ENCODE peak calls at places on chromosome 13, in eight cellular contexts. C, U, A, Z, Q, S, R and G are unnamed samples.
A peak's percentile ranks its signal among the peaks of the same experiment; 100 is the strongest.

GRCh38 chr13:21074601-21075302 is 13.4 kb upstream of the LATS2 start:
- DNase-seq in C (peak; percentile 63), U (peak; percentile 80), A (peak; percentile 32), Z (no peak), Q (no peak), S (peak; percentile 55), R (no peak), G (peak; percentile 71)

GRCh38 chr13:28636677-28637317 is 22.1 kb upstream of the POMP start:
- DNase-seq in C (peak; percentile 60), U (peak; percentile 61), A (peak; percentile 75), Z (peak; percentile 35), Q (no peak), S (no peak), R (peak; percentile 49), G (peak; percentile 76)

GRCh38 chr13:112133489-112134149 is 66.7 kb downstream of the SOX1 start:
- DNase-seq in C (no peak), U (no peak), A (no peak), Z (no peak), Q (no peak), S (no peak), R (no peak), G (no peak)

GRCh38 chr13:23739597-23739996 is 149.6 kb downstream of the MIPEP start:
- DNase-seq in C (no peak), U (peak; percentile 47), A (no peak), Z (no peak), Q (no peak), S (no peak), R (no peak), G (no peak)

GRCh38 chr13:19810151-19810550 is 27.4 kb upstream of the PSPC1 start:
- DNase-seq in C (no peak), U (no peak), A (no peak), Z (no peak), Q (no peak), S (no peak), R (no peak), G (no peak)

GRCh38 chr13:75803175-75803611 is 167.1 kb downstream of the LMO7 start:
- DNase-seq in C (peak; percentile 3), U (peak; percentile 36), A (no peak), Z (no peak), Q (no peak), S (no peak), R (no peak), G (no peak)

GRCh38 chr13:40648841-40649240 is 17.6 kb downstream of the FOXO1 start:
- DNase-seq in C (no peak), U (no peak), A (no peak), Z (no peak), Q (no peak), S (no peak), R (no peak), G (no peak)

GRCh38 chr13:113616281-113616906 is 31.8 kb downstream of the TFDP1 start:
- DNase-seq in C (no peak), U (no peak), A (peak; percentile 40), Z (no peak), Q (no peak), S (no peak), R (no peak), G (no peak)

GRCh38 chr13:61286148-61286745 is 129.4 kb downstream of the PCDH20 start:
- DNase-seq in C (no peak), U (no peak), A (no peak), Z (no peak), Q (no peak), S (no peak), R (no peak), G (no peak)

GRCh38 chr13:65917731-65918130 is 1312.4 kb downstream of the PCDH9 start:
- DNase-seq in C (no peak), U (no peak), A (no peak), Z (no peak), Q (no peak), S (no peak), R (no peak), G (no peak)

GRCh38 chr13:33445024-33445423 is 159.5 kb upstream of the STARD13 start:
- DNase-seq in C (no peak), U (no peak), A (no peak), Z (no peak), Q (no peak), S (no peak), R (no peak), G (no peak)

GRCh38 chr13:51313619-51314018 is 25.9 kb upstream of the SERPINE3 start:
- DNase-seq in C (no peak), U (no peak), A (no peak), Z (no peak), Q (no peak), S (no peak), R (no peak), G (no peak)

GRCh38 chr13:42574435-42575311 is 721 bp downstream of the TNFSF11 start:
- DNase-seq in C (peak; percentile 58), U (peak; percentile 89), A (no peak), Z (peak; percentile 30), Q (no peak), S (no peak), R (peak; percentile 4), G (no peak)

GRCh38 chr13:77180011-77180410 is 146.9 kb downstream of the MYCBP2 start:
- DNase-seq in C (no peak), U (no peak), A (no peak), Z (no peak), Q (no peak), S (no peak), R (no peak), G (no peak)

GRCh38 chr13:39876258-39876657 is 220.8 kb downstream of the COG6 start:
- DNase-seq in C (no peak), U (no peak), A (peak; percentile 76), Z (no peak), Q (no peak), S (no peak), R (no peak), G (no peak)

GRCh38 chr13:64725492-64725891 is 2504.6 kb downstream of the PCDH9 start:
- DNase-seq in C (no peak), U (no peak), A (no peak), Z (no peak), Q (no peak), S (no peak), R (no peak), G (no peak)

GRCh38 chr13:49098198-49098597 is 121.9 kb upstream of the MLNR start:
- DNase-seq in C (no peak), U (peak; percentile 28), A (peak; percentile 95), Z (no peak), Q (peak; percentile 35), S (peak; percentile 46), R (no peak), G (no peak)

GRCh38 chr13:39803156-39803555 is 147.7 kb downstream of the COG6 start:
- DNase-seq in C (no peak), U (no peak), A (no peak), Z (no peak), Q (no peak), S (no peak), R (no peak), G (no peak)

GRCh38 chr13:29527511-29527910 is 68.0 kb downstream of the SLC7A1 start:
- DNase-seq in C (no peak), U (no peak), A (no peak), Z (no peak), Q (no peak), S (no peak), R (no peak), G (no peak)

GRCh38 chr13:100588350-100589177 is at the start of gene GGACT:
- DNase-seq in C (peak; percentile 95), U (peak; percentile 89), A (peak; percentile 56), Z (peak; percentile 79), Q (no peak), S (peak; percentile 73), R (peak; percentile 77), G (peak; percentile 64)

GRCh38 chr13:75170321-75170720 is 311.6 kb downstream of the TBC1D4 start:
- DNase-seq in C (no peak), U (no peak), A (no peak), Z (no peak), Q (no peak), S (no peak), R (no peak), G (no peak)

GRCh38 chr13:50322006-50322405 is 306.8 kb downstream of the KCNRG start:
- DNase-seq in C (no peak), U (no peak), A (no peak), Z (no peak), Q (no peak), S (no peak), R (no peak), G (no peak)

GRCh38 chr13:33145667-33146066 is 129.4 kb downstream of the KL start:
- DNase-seq in C (peak; percentile 39), U (peak; percentile 55), A (no peak), Z (no peak), Q (no peak), S (no peak), R (no peak), G (no peak)

GRCh38 chr13:47480121-47480520 is 521.0 kb downstream of the SUCLA2 start:
- DNase-seq in C (no peak), U (no peak), A (peak; percentile 95), Z (no peak), Q (no peak), S (no peak), R (no peak), G (no peak)

GRCh38 chr13:26412263-26412662 is 145.2 kb upstream of the WASF3 start:
- DNase-seq in C (no peak), U (no peak), A (no peak), Z (no peak), Q (no peak), S (no peak), R (no peak), G (no peak)

GRCh38 chr13:25112856-25113255 is 16.9 kb downstream of the PABPC3 start:
- DNase-seq in C (no peak), U (no peak), A (no peak), Z (no peak), Q (no peak), S (no peak), R (no peak), G (no peak)

GRCh38 chr13:42355118-42355840 is 83.3 kb downstream of the AKAP11 start:
- DNase-seq in C (peak; percentile 63), U (peak; percentile 87), A (no peak), Z (no peak), Q (no peak), S (no peak), R (no peak), G (no peak)

GRCh38 chr13:27379694-27380596 is 44.5 kb upstream of the GTF3A start:
- DNase-seq in C (peak; percentile 79), U (peak; percentile 61), A (no peak), Z (peak; percentile 65), Q (no peak), S (peak; percentile 25), R (peak; percentile 83), G (no peak)

GRCh38 chr13:98374750-98375149 is 197.7 kb upstream of the RNF113B start:
- DNase-seq in C (no peak), U (no peak), A (no peak), Z (no peak), Q (no peak), S (no peak), R (no peak), G (no peak)

GRCh38 chr13:73922728-73923393 is 211.3 kb downstream of the KLF12 start:
- DNase-seq in C (no peak), U (peak; percentile 39), A (no peak), Z (no peak), Q (no peak), S (no peak), R (no peak), G (no peak)

GRCh38 chr13:54194233-54195024 is 1165.8 kb downstream of the OLFM4 start:
- DNase-seq in C (no peak), U (no peak), A (no peak), Z (no peak), Q (no peak), S (no peak), R (no peak), G (no peak)

GRCh38 chr13:111043575-111043982 is 71.5 kb upstream of the ARHGEF7 start:
- DNase-seq in C (no peak), U (no peak), A (no peak), Z (no peak), Q (no peak), S (no peak), R (no peak), G (peak; percentile 55)